ENCODE peak calls at places on chromosome 15, in eight cellular contexts. O is HCT116, Z is ovary, P is transverse colon, F is testis, T is upper lobe of left lung, B is tibial nerve, U is body of pancreas. N is an unnamed sample.

GRCh38 chr15:83398591-83398990 is 48.5 kb upstream of the SH3GL3 start:
- DNase-seq in U (no peak), Z (no peak), T (no peak), B (no peak), F (no peak), O (no peak), P (no peak), N (no peak)

GRCh38 chr15:39887832-39888231 is 32.2 kb downstream of the GPR176 start:
- DNase-seq in O (peak), T (peak), F (peak), B (peak), U (peak), P (peak), Z (no peak), N (peak)

GRCh38 chr15:68789921-68790575 is 30.6 kb downstream of the ANP32A start:
- DNase-seq in U (peak), T (no peak), F (no peak), P (no peak), B (no peak), O (no peak), Z (no peak), N (no peak)

GRCh38 chr15:77609558-77609957 is 23.2 kb downstream of the LINGO1 start:
- DNase-seq in T (no peak), P (no peak), U (no peak), O (no peak), Z (no peak), B (no peak), F (no peak), N (no peak)

GRCh38 chr15:40342421-40343313 is 1.9 kb upstream of the CCDC9B start:
- DNase-seq in P (no peak), O (no peak), F (no peak), B (no peak), U (no peak), T (no peak), Z (no peak), N (no peak)

GRCh38 chr15:96720251-96720650 is 389.8 kb downstream of the NR2F2 start:
- DNase-seq in U (no peak), B (no peak), F (no peak), O (no peak), T (peak), P (no peak), Z (no peak), N (peak)

GRCh38 chr15:100052716-100053475 is 288.9 kb downstream of the ADAMTS17 start:
- DNase-seq in B (no peak), F (no peak), O (no peak), T (no peak), P (no peak), U (no peak), Z (no peak), N (no peak)

GRCh38 chr15:89632563-89633430 is 22.5 kb downstream of the KIF7 start:
- DNase-seq in B (no peak), F (no peak), T (no peak), U (no peak), P (no peak), O (no peak), Z (no peak), N (no peak)

GRCh38 chr15:82663186-82663600 is 16.0 kb upstream of the CPEB1 start:
- DNase-seq in F (peak), T (no peak), U (peak), O (no peak), B (peak), Z (peak), P (peak), N (peak)

GRCh38 chr15:42059661-42060476 is 34.5 kb downstream of the PLA2G4D start:
- DNase-seq in B (peak), T (peak), U (peak), O (no peak), Z (no peak), P (peak), F (peak), N (peak)

GRCh38 chr15:49199666-49200065 is 29.6 kb downstream of the GALK2 start:
- DNase-seq in F (no peak), P (no peak), Z (no peak), O (no peak), B (no peak), U (no peak), T (no peak), N (no peak)

GRCh38 chr15:80216911-80217310 is 35.1 kb downstream of the CTXND1 start:
- DNase-seq in Z (no peak), U (no peak), B (no peak), O (no peak), F (no peak), P (no peak), T (no peak), N (no peak)

GRCh38 chr15:92899910-92900711 is at the start of gene CHD2:
- DNase-seq in B (peak), T (peak), U (peak), F (peak), O (peak), Z (peak), P (peak), N (peak)

GRCh38 chr15:35545316-35545824 is 595 bp downstream of the DPH6 start:
- DNase-seq in T (peak), P (peak), O (peak), Z (peak), F (peak), B (peak), U (peak), N (peak)

GRCh38 chr15:35546581-35547381 is 816 bp upstream of the DPH6 start:
- DNase-seq in Z (peak), U (no peak), B (peak), T (no peak), F (peak), O (no peak), P (no peak), N (no peak)

GRCh38 chr15:35548435-35548834 is 2.5 kb upstream of the DPH6 start:
- DNase-seq in U (no peak), B (no peak), T (no peak), F (no peak), O (no peak), P (no peak), Z (no peak), N (no peak)

GRCh38 chr15:35547775-35548364 is 1.9 kb upstream of the DPH6 start:
- DNase-seq in O (no peak), P (no peak), T (no peak), Z (no peak), B (no peak), F (no peak), U (no peak), N (peak)

DNA sequence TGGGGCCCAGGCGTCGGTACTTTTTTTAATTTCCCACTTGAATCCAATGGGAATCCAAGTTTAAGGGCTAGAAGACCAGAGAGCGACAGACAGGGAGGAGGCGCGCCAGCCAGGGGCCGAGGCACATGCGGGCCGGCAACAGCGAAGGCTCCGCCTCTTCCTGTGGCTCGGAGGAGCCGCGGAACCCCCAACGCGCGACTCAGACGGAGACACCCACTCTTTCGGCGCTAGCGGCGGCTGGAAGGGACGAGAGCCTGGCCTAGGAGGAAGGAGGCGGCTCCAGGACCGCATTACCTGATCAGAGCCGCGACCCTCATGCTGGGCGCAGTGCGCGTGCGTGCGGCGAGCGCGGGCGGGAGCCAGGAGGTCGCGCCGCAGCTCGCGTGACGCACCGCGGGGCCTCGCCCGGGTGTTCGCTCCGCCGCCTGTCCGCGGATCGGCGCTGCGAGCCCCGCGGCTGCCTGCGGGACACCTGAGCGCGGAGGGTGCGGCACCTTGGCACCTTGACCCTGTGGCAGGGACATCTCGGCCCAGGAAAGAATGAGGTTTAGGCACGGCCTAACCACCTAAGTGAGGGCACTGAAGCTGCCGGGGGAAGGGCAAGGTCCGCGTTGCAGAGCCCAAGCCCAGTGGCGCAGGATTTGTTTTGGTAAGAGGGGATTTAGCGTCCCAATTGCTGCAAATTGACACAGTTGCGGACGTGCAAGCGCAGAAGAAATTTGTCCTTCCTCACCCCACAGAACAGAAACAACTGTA is at the start of gene DPH6:
- DNase-seq in O (peak), B (peak), P (peak), Z (peak), U (peak), T (peak), F (peak), N (peak)
- TF ChIP-seq POLR2A in O (peak), B (peak), P (peak), Z (peak), U (peak), T (peak), F (no peak), N (peak)

DNA sequence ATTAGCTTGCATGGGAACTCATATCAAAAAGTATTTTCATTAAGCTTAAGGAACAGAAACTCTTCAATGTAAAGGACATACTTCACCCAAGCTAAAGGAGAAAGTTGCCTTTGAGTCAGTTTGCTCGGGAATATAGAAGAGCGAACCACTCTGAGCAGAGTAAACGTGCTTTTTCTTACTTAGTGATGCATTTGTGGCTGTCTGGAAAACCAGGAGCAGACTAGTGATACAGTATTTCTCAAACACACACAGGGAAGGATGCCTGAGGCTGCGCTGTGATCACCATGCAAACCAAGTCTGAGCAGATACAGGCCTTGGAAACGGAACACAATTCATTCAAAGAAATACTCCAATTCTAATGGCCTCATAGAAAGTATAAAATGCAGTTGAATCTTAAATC is 121.0 kb upstream of the CDIN1 start:
- DNase-seq in B (no peak), T (no peak), Z (no peak), P (no peak), U (no peak), O (no peak), F (no peak), N (no peak)
- TF ChIP-seq POLR2A in B (no peak), T (no peak), Z (no peak), P (no peak), U (no peak), O (no peak), F (no peak), N (no peak)

GRCh38 chr15:64907991-64908390 is 3.7 kb upstream of the ANKDD1A start:
- DNase-seq in B (no peak), O (no peak), Z (no peak), U (no peak), T (no peak), P (no peak), F (no peak), N (no peak)

GRCh38 chr15:64912379-64912778 is 677 bp downstream of the ANKDD1A start:
- DNase-seq in F (no peak), T (no peak), U (no peak), Z (no peak), B (no peak), P (no peak), O (no peak), N (no peak)

GRCh38 chr15:64912926-64913325 is 1.2 kb downstream of the ANKDD1A start:
- DNase-seq in F (no peak), U (no peak), P (no peak), T (no peak), B (no peak), O (no peak), Z (no peak), N (no peak)

GRCh38 chr15:64909546-64909945 is 2.2 kb upstream of the ANKDD1A start:
- DNase-seq in U (no peak), P (no peak), Z (no peak), T (no peak), F (no peak), O (no peak), B (no peak), N (no peak)

GRCh38 chr15:64911317-64912186 is at the start of gene ANKDD1A:
- DNase-seq in U (peak), F (peak), P (peak), Z (peak), B (no peak), O (peak), T (peak), N (peak)
- TF ChIP-seq POLR2A in U (peak), F (no peak), P (no peak), Z (peak), B (no peak), O (peak), T (no peak), N (no peak)

DNA sequence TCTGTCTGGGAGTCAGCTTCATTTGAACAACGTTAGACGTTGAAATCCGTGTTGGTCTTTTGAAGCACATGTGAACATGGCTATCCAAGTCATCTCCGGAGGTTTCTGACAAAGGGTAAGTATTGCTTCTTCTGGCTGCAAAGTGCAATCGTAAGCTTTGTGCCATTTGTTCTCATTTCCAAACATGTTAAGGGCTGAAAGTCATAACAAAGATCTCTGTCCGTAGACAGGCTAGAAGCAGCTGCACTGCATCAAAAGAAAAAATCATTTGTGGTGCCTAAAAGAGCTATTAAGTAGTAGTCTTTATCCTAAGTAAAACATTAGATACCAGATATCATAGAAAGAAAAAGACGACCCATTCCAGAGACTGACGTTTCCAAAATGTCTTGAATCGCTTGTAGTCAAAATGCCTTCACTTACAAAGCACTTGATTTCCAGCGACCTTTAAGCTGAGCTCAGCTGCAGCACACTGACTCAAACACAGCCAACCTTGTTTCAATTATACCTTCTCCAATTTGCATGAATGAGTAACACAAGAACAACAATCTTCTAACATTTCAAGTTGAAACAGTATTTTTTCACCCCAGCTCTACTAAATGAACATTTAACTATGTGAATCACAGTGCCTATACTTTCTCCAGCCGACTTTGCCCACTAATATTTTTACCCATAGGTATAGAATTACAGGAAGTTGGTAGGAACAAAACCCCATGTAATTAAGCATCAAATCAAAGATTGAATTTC is 76.6 kb downstream of the NEDD4 start:
- DNase-seq in F (no peak), P (no peak), U (no peak), O (no peak), B (no peak), T (no peak), Z (no peak), N (no peak)
- TF ChIP-seq POLR2A in F (no peak), P (no peak), U (no peak), O (no peak), B (no peak), T (no peak), Z (no peak), N (no peak)